ENCODE peak calls at places on chromosomes 11 and 22, in eight cellular contexts. D is PC-3, V is thoracic aorta, R is dorsolateral prefrontal cortex, B is iPS DF 6.9, X is cardiac muscle cell, T is psoas muscle, O is pancreas. A is an unnamed sample.

GRCh38 chr11:61157743-61158142 is 3.5 kb downstream of the VPS37C start:
- DNase-seq in B (no peak), D (peak), O (no peak), V (no peak), R (no peak), X (no peak), T (no peak), A (no peak)

GRCh38 chr11:1040428-1041148 is 4.1 kb upstream of the MUC6 start:
- DNase-seq in R (no peak), O (peak), X (no peak), V (no peak), T (peak), D (peak), B (no peak), A (no peak)

GRCh38 chr11:63872833-63873201 is 33.9 kb downstream of the MARK2 start:
- DNase-seq in B (no peak), D (no peak), T (no peak), V (no peak), X (no peak), O (peak), R (no peak), A (peak)

GRCh38 chr11:8213390-8213789 is 44.6 kb upstream of the RIC3 start:
- DNase-seq in D (peak), T (no peak), X (no peak), R (no peak), V (no peak), B (no peak), O (no peak), A (no peak)

GRCh38 chr11:96167233-96167632 is 175.8 kb downstream of the MAML2 start:
- DNase-seq in X (no peak), O (no peak), T (no peak), B (no peak), R (no peak), D (no peak), V (no peak), A (no peak)

GRCh38 chr11:61728066-61728939 is 24.1 kb upstream of the MYRF start:
- DNase-seq in V (no peak), D (peak), R (no peak), O (no peak), X (no peak), T (no peak), B (no peak), A (no peak)

GRCh38 chr11:70628881-70629844 is 230.8 kb downstream of the CTTN start:
- DNase-seq in B (no peak), T (peak), R (peak), D (no peak), O (no peak), V (no peak), X (no peak), A (peak)

GRCh38 chr11:61195710-61196109 is 7.6 kb upstream of the PGA3 start:
- DNase-seq in V (no peak), T (no peak), O (no peak), X (no peak), D (no peak), B (no peak), R (no peak), A (no peak)

GRCh38 chr11:30608534-30608933 is 22.4 kb upstream of the MPPED2 start:
- DNase-seq in R (no peak), B (no peak), X (no peak), O (no peak), V (no peak), D (no peak), T (no peak), A (no peak)

GRCh38 chr11:101915811-101916291 is 471 bp downstream of the ANGPTL5 start:
- DNase-seq in T (no peak), D (peak), V (no peak), R (no peak), X (no peak), B (no peak), O (no peak), A (no peak)

GRCh38 chr22:22752556-22753477 is 108.4 kb downstream of the GGTLC2 start:
- DNase-seq in O (no peak), X (no peak), B (no peak), T (peak), D (peak), R (no peak), V (no peak), A (no peak)

GRCh38 chr22:46105494-46106278 is 44.6 kb upstream of the PPARA start:
- DNase-seq in D (no peak), V (no peak), R (no peak), X (no peak), T (no peak), O (peak), B (no peak), A (peak)

GRCh38 chr11:64245401-64245796 is 1.3 kb downstream of the PPP1R14B start:
- DNase-seq in B (no peak), D (peak), T (peak), O (peak), R (no peak), X (no peak), V (no peak), A (peak)

GRCh38 chr11:66069715-66070603 is at the start of gene PACS1:
- DNase-seq in O (peak), D (peak), R (peak), B (no peak), T (peak), V (no peak), X (peak), A (peak)

GRCh38 chr11:66068923-66069714 is 953 bp upstream of the PACS1 start:
- DNase-seq in X (peak), R (no peak), O (peak), V (peak), D (peak), T (peak), B (no peak), A (peak)

GRCh38 chr11:66066751-66067150 is 3.3 kb upstream of the PACS1 start:
- DNase-seq in D (no peak), V (no peak), R (no peak), O (no peak), T (no peak), X (no peak), B (no peak), A (no peak)

GRCh38 chr11:66068154-66068821 is 1.8 kb upstream of the PACS1 start:
- DNase-seq in R (peak), O (peak), V (no peak), X (peak), B (peak), T (peak), D (peak), A (peak)

GRCh38 chr11:66067640-66068039 is 2.4 kb upstream of the PACS1 start:
- DNase-seq in R (no peak), B (no peak), O (no peak), V (no peak), D (no peak), X (no peak), T (no peak), A (no peak)
- H3K27ac ChIP-seq in R (peak), B (no peak), O (no peak), V (peak), D (no peak), X (peak), T (peak), A (no peak)

DNA sequence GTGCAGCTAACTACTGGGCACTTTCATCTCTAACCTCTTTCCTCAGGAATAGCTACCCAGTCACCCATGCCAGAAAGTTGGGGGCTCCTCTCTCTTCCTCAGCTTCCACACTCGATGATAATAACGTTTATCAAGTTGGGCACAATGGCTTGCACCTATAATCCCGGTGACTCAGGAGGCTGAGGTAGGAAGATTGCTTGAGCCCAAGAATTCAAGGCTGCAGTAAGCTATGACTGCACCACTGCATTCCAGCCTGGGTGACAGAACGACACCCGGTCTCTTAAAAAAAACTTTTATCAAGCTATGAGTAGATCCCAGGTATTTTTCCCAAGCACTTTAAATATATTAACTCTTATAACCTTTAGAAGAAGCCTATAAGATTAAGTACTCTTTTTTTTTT is 2.0 kb downstream of the SF3A1 start:
- DNase-seq in T (no peak), D (no peak), V (no peak), X (no peak), R (no peak), B (no peak), O (no peak), A (no peak)
- H3K4me3 ChIP-seq in T (peak), D (peak), V (peak), X (no peak), R (no peak), B (no peak), O (no peak), A (no peak)

GRCh38 chr11:47143322-47143721 is 33.4 kb downstream of the ARFGAP2 start:
- DNase-seq in B (no peak), T (no peak), R (no peak), X (no peak), V (no peak), O (no peak), D (peak), A (no peak)
- H3K27ac ChIP-seq in B (no peak), T (no peak), R (peak), X (peak), V (no peak), O (no peak), D (no peak), A (no peak)

DNA sequence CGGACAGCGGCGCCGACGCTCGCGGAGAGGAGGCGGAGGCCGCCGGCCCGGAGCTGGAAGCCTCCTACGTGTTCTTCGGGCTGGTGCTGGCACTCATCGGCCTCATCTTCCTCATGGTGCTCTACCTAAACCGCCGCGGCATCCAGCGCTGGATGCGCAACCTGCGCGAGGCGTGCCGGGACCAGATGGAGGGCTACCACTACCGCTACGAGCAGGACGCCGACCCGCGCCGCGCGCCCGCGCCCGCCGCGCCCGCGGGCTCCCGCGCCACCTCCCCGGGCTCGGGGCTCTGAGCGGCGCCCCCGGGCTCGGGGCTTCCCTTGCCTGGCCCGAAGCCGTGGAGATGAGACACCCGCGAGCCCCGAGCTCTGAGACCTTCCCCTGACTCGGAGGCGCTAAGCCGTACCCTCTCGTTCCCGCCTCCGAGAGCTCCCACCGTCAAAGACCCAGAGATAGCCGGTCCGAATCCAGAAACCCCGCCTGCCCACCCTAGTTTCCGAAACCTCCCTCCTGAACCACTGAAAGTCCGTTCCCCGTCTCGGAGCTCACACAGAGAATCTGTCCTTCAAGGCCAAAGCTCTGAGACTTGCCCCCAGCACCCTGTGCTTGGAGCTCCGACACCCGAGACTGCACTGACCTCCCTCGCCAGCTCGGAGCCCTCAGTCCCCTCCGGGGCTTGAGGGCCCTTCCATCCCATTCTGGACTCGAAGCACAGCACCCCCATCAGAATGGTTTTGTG is 1.5 kb downstream of the TPBGL start:
- DNase-seq in R (peak), O (no peak), D (no peak), X (no peak), B (no peak), T (no peak), V (no peak), A (no peak)
- H3K4me3 ChIP-seq in R (peak), O (peak), D (peak), X (peak), B (peak), T (peak), V (peak), A (peak)

GRCh38 chr11:112013501-112014164 is 11.6 kb upstream of the DLAT start:
- DNase-seq in D (peak), R (no peak), X (no peak), O (no peak), V (no peak), B (no peak), T (no peak), A (no peak)

GRCh38 chr11:112016765-112017356 is 8.3 kb upstream of the DLAT start:
- DNase-seq in B (no peak), R (no peak), D (no peak), T (no peak), O (no peak), X (no peak), V (no peak), A (no peak)

GRCh38 chr11:112019066-112019465 is 6.1 kb upstream of the DLAT start:
- DNase-seq in O (no peak), V (no peak), B (no peak), X (no peak), D (no peak), T (no peak), R (no peak), A (no peak)

GRCh38 chr11:112017538-112017937 is 7.7 kb upstream of the DLAT start:
- DNase-seq in T (no peak), O (peak), V (no peak), X (peak), D (no peak), R (no peak), B (no peak), A (no peak)

GRCh38 chr11:112016088-112016764 is 9.0 kb upstream of the DLAT start:
- DNase-seq in R (no peak), T (no peak), X (peak), O (peak), D (no peak), B (no peak), V (no peak), A (no peak)
- H3K27ac ChIP-seq in R (peak), T (peak), X (peak), O (no peak), D (no peak), B (no peak), V (peak), A (peak)

DNA sequence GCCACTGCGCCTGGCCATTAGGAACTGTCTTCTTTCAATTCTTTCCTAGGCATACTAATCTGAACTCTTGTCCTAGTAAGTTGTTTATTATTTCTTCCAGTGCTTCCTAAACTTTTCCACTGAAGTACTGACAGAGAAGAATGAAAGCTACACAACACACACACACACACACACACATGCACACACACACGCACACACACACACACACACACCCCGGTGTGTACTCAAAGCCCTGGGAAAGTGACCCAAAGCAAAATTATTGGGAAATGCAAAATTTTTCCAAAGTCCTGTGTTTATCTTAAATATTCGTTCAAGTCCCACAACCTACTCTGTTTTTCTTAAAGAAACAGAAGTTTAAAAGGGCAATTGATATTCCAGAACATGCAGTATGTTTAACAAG is 19.4 kb upstream of the SIK2 start:
- DNase-seq in X (no peak), V (no peak), R (no peak), T (no peak), D (no peak), B (no peak), O (no peak), A (no peak)
- H3K4me3 ChIP-seq in X (no peak), V (no peak), R (no peak), T (no peak), D (no peak), B (no peak), O (no peak), A (no peak)

GRCh38 chr11:72072348-72072747 is 8.0 kb downstream of the NUMA1 start:
- DNase-seq in B (no peak), T (no peak), V (no peak), R (no peak), O (no peak), X (no peak), D (peak), A (no peak)

GRCh38 chr11:72069200-72069599 is 11.1 kb downstream of the NUMA1 start:
- DNase-seq in D (no peak), O (no peak), R (no peak), T (no peak), B (no peak), X (no peak), V (no peak), A (no peak)

GRCh38 chr11:72070486-72070885 is 9.9 kb downstream of the NUMA1 start:
- DNase-seq in R (no peak), O (no peak), B (no peak), T (no peak), V (no peak), D (no peak), X (no peak), A (no peak)

GRCh38 chr11:72067676-72068075 is 12.7 kb downstream of the NUMA1 start:
- DNase-seq in O (no peak), R (no peak), D (no peak), B (no peak), T (no peak), X (no peak), V (no peak), A (no peak)

GRCh38 chr11:72069787-72070251 is 10.5 kb downstream of the NUMA1 start:
- DNase-seq in X (peak), D (peak), O (peak), R (peak), V (peak), B (no peak), T (peak), A (peak)
- H3K27ac ChIP-seq in X (peak), D (peak), O (peak), R (peak), V (peak), B (no peak), T (peak), A (peak)

GRCh38 chr11:122178795-122179194 is 62.8 kb upstream of the BLID start:
- DNase-seq in O (no peak), D (peak), B (no peak), T (no peak), R (no peak), X (no peak), V (no peak), A (no peak)

GRCh38 chr11:122177238-122177637 is 61.2 kb upstream of the BLID start:
- DNase-seq in R (no peak), V (no peak), T (no peak), B (no peak), O (no peak), D (no peak), X (no peak), A (no peak)

GRCh38 chr11:122173587-122173986 is 57.6 kb upstream of the BLID start:
- DNase-seq in D (peak), R (no peak), T (no peak), O (no peak), B (no peak), V (no peak), X (no peak), A (no peak)

GRCh38 chr11:122175316-122175715 is 59.3 kb upstream of the BLID start:
- DNase-seq in O (no peak), V (no peak), B (no peak), D (peak), X (no peak), T (no peak), R (no peak), A (no peak)

GRCh38 chr11:122176651-122177050 is 60.6 kb upstream of the BLID start:
- DNase-seq in T (no peak), D (no peak), V (no peak), O (no peak), R (no peak), B (no peak), X (no peak), A (no peak)
- H3K4me3 ChIP-seq in T (no peak), D (peak), V (no peak), O (no peak), R (no peak), B (no peak), X (no peak), A (no peak)

DNA sequence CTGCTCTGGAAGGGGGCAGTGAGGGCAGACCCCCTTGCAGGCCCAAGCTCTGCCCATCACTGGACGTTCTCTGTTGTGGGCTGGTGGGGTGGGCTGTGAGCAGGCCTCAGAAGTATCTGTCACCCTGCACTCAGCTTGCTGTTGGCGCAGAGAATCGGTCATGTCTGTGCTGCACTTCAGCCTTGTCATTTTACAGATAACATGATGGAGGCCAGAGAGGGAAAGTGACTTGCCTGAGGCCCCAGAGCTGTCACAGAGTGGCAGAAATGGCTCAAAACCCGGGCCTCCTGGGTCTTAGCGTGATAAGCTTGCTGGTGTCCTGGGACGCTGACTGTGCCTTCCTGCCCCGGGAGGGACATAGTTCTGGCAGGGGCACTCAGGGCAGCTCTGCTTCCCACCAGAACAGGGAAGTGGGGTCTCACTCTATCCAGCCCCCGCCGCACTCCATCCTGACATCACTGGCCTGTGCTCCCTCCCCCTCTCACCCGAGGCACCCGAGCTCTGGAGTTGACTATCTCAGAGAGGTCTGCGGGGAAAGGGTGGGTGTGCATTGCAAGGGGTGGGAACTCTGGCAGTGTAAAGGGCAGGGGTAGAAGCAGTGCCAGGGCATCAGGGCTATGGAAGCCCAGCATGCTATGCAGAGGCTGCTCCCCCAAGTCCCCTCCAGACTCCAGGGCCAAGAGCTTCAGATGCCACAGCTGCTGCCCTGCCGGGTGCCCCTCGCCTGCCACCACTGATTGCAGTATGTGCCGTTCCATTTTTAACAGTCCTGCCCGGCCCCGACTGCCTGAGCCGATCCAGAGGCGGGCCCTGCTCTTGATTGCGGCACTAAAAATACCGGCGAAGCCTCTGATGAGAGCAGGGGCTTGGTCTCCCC is 50.4 kb upstream of the NECTIN1 start:
- DNase-seq in R (no peak), O (no peak), X (peak), T (no peak), V (no peak), B (no peak), D (no peak), A (no peak)
- H3K27ac ChIP-seq in R (no peak), O (no peak), X (peak), T (no peak), V (no peak), B (no peak), D (no peak), A (no peak)